ENCODE peak calls at places on chromosomes 5 and 9, in six cellular contexts. E, B, S, W, X and T are unnamed samples.

GRCh38 chr9:120892748-120893584 is 16.0 kb upstream of the PHF19 start:
- DNase-seq in E (peak; percentile 80), B (peak; percentile 50), S (no peak), W (peak; percentile 76), X (no peak), T (no peak)

GRCh38 chr9:1094749-1095148 is 44.6 kb downstream of the DMRT2 start:
- DNase-seq in E (no peak), B (no peak), S (no peak), W (no peak), X (no peak), T (no peak)

GRCh38 chr5:102670224-102670836 is 84.8 kb upstream of the PAM start:
- DNase-seq in E (no peak), B (no peak), S (peak; percentile 43), W (no peak), X (no peak), T (peak; percentile 50)

GRCh38 chr5:32329395-32329834 is 16.7 kb upstream of the MTMR12 start:
- DNase-seq in E (peak; percentile 23), B (peak; percentile 25), S (peak; percentile 71), W (peak; percentile 60), X (no peak), T (peak; percentile 7)

GRCh38 chr5:173781826-173782670 is 106.1 kb upstream of the CPEB4 start:
- DNase-seq in E (peak; percentile 67), B (peak; percentile 49), S (peak; percentile 68), W (peak; percentile 56), X (peak; percentile 93), T (peak; percentile 99)

GRCh38 chr9:113328045-113328782 is 11.9 kb downstream of the WDR31 start:
- DNase-seq in E (no peak), B (no peak), S (no peak), W (no peak), X (no peak), T (no peak)

GRCh38 chr5:174533771-174534221 is 190.6 kb upstream of the MSX2 start:
- DNase-seq in E (no peak), B (no peak), S (peak; percentile 60), W (peak; percentile 92), X (no peak), T (peak; percentile 76)

GRCh38 chr5:180792965-180793287 is 9.7 kb downstream of the MGAT1 start:
- DNase-seq in E (no peak), B (no peak), S (no peak), W (no peak), X (no peak), T (no peak)

GRCh38 chr5:83220331-83220730 is 143.0 kb downstream of the XRCC4 start:
- DNase-seq in E (peak; percentile 15), B (no peak), S (no peak), W (no peak), X (no peak), T (no peak)

GRCh38 chr5:170112876-170113516 is 7.3 kb downstream of the FOXI1 start:
- DNase-seq in E (no peak), B (no peak), S (no peak), W (no peak), X (no peak), T (no peak)

GRCh38 chr5:180034564-180034963 is 37.0 kb downstream of the RNF130 start:
- DNase-seq in E (no peak), B (no peak), S (no peak), W (no peak), X (no peak), T (no peak)

GRCh38 chr5:119275146-119275872 is 80.5 kb upstream of the TNFAIP8 start:
- DNase-seq in E (no peak), B (no peak), S (peak; percentile 24), W (peak; percentile 52), X (no peak), T (no peak)

GRCh38 chr5:38666668-38667498 is 110.4 kb upstream of the LIFR start:
- DNase-seq in E (no peak), B (no peak), S (peak; percentile 71), W (no peak), X (peak; percentile 85), T (no peak)

GRCh38 chr5:91441082-91441481 is 58.0 kb upstream of the ARRDC3 start:
- DNase-seq in E (no peak), B (no peak), S (no peak), W (no peak), X (no peak), T (no peak)
- H3K27ac ChIP-seq in E (no peak overlapping the region), B (no peak overlapping the region), S (no peak overlapping the region), W (no peak overlapping the region), X (no peak overlapping the region), T (no peak overlapping the region)

DNA sequence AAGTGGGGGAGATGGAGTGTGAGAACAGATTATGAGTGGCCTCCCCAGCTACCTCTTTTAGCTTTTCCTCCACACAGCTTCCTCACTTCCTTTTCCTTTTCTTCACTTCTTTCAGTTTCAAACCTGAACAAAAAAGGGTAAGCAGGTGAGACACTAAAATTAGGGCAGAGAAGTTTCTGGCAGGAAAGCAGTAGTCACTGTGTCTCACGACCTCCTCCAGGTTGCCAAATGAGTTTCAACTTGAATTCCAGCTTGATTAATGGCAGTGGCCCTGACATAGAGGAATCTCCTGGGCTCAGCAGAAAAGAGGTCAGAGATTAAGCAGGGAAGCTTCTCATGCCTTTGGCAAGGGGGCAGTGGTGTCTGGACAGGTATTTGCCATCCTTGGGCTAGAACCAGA is 63.7 kb upstream of the SPINK5 start:
- DNase-seq in E (no peak), B (no peak), S (no peak), W (no peak), X (no peak), T (no peak)
- H3K9me3 ChIP-seq in E (peaks cover 12% of the 10 kb centered on the region), B (peaks cover 17% of the 10 kb centered on the region), S (peaks cover 10% of the 10 kb centered on the region), W (no peaks in the 10 kb centered on the region), X (no peaks in the 10 kb centered on the region), T (peaks cover 11% of the 10 kb centered on the region)

DNA sequence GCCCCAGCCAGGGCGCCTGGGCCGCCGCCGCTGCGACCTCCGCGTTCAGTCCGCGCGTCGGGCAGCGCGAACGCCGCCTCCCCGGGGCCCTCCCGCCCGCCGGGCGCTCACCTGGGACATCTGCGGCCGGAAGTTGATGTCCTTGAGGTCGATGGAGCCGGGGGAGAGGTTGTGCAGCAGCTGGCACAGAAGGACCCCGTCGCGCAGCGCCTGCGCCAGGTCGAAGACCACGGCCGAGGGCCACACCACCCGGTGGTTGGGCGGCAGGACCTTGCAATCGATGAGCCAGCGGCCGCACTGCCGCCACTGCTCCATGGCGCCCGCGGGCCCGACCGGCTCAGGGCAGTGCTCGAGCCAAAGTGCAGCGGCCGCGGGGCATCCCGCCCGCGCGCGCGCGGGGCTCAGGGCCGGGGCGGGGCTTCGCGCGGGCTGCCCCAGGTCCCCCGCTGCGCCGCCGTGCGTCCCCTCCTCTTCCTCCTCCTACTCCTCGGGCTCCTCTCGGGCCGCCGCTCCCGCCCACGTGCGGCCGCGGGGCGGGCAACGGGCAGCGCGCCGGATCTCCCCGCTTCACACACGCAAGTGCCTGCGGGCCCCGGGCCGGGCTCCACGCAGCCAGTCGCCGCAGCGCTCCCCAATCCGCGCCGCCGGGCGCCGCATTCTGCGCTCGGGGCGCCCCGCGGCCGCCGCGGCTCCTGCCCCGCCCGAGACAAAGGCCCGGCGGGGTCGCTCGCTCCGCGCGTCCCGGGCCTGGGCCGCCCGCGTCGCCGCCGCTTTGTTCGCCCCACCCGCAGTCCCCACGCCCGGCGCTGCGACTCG is at the start of gene VAV2:
- DNase-seq in E (no peak), B (no peak), S (peak; percentile 83), W (no peak), X (peak; percentile 82), T (peak; percentile 70)
- H3K27ac ChIP-seq in E (no peak within 1 kb of the TSS), B (no peak within 1 kb of the TSS), S (peak within 1 kb of the TSS; percentile 98), W (peak within 1 kb of the TSS; percentile 65), X (peak within 1 kb of the TSS; percentile 87), T (peak within 1 kb of the TSS; percentile 80)

DNA sequence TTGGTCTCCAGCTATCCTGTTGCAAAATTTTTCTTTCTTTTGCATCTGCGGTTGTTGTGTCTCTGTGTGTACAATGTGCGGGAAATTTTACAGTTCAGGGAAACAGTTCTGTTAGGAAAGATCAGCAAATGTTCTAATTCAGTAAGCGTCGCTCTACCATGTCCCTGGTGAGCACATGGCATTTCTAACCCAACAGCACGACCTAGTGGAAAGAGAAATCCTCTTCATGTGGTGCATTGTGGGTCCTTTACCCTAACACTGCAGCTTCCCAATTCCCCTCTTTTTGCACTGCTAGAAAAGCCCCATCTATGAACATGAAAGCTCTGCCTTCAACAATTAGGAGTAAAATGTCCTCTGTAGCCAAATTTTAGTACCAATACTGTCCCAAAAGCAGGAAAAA is 974.2 kb upstream of the CDH9 start:
- DNase-seq in E (no peak), B (no peak), S (no peak), W (no peak), X (no peak), T (no peak)
- H3K9me3 ChIP-seq in E (peaks cover 50% of the 10 kb centered on the region), B (peaks cover 31% of the 10 kb centered on the region), S (no peaks in the 10 kb centered on the region), W (no peaks in the 10 kb centered on the region), X (no peaks in the 10 kb centered on the region), T (no peaks in the 10 kb centered on the region)

DNA sequence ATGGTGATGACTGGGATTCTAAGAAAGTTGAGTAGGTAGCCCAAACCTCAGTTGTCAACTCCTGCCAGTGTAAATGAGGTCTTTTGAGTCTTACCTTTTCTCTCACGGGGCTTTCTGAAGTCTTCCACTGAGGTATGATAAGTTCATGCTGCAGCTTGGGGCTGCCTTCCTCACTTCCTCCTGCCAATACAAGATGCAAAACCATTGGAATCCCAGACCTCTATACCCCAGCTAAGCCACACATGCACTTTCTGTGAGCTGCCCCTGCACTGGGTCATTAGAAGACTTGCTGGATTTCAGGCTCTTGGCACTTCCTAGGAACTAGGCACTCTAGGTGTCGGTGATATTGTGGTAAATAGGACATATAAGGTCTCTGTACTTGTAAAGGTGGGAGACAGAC is 4.8 kb downstream of the ADAM19 start:
- DNase-seq in E (no peak), B (no peak), S (no peak), W (no peak), X (no peak), T (no peak)
- H3K27ac ChIP-seq in E (no peak overlapping the region), B (no peak overlapping the region), S (no peak overlapping the region), W (no peak overlapping the region), X (peak overlapping the region; percentile 45), T (peak overlapping the region; percentile 71)

DNA sequence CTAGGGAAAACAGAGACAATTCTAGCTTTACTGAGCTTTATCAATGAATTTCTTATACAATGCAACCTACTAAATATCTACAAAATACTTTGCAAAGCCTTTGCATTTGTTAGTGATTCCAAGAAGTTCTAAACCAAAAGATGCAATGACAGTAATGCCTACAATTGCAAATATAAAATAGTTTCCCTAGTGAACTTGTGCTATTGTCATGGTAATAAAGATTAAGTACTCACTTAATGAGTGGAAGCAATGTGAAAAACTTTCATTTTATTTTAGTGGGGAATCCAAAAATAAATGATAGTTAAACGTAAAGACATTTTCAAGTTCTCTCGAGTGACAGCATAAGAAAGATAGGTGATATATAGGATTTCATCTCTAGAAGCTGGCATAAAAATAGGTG is 270.5 kb upstream of the CTNND2 start:
- DNase-seq in E (no peak), B (no peak), S (no peak), W (no peak), X (no peak), T (no peak)
- H3K9me3 ChIP-seq in E (no peaks in the 10 kb centered on the region), B (no peaks in the 10 kb centered on the region), S (no peaks in the 10 kb centered on the region), W (no peaks in the 10 kb centered on the region), X (no peaks in the 10 kb centered on the region), T (peaks cover 4% of the 10 kb centered on the region)

GRCh38 chr9:130694205-130694604 is 625 bp downstream of the EXOSC2 start:
- DNase-seq in E (no peak), B (no peak), S (no peak), W (no peak), X (no peak), T (no peak)
- H3K27ac ChIP-seq in E (peak overlapping the region; percentile 76), B (no peak overlapping the region), S (no peak overlapping the region), W (no peak overlapping the region), X (peak overlapping the region; percentile 63), T (peak overlapping the region; percentile 40)